ENCODE peak calls at places on chromosomes 2 and 18, in seven cellular contexts. J is brain microvascular endothelial cell, W is prostate gland, N is fibroblast of the aortic adventitia, X is OCI-LY7, Q is lower lobe of right lung, V is osteocyte. M is an unnamed sample.
A peak's percentile ranks its signal among the peaks of the same experiment; 100 is the strongest.

GRCh38 chr2:237731663-237732062 is 66.9 kb upstream of the RBM44 start:
- DNase-seq in J (peak; percentile 68), W (no peak), N (peak; percentile 52), X (no peak), Q (no peak), V (peak; percentile 82), M (peak; percentile 77)

GRCh38 chr18:2981212-2981728 is 31.7 kb downstream of the LPIN2 start:
- DNase-seq in J (peak; percentile 86), W (no peak), N (peak; percentile 75), X (peak; percentile 29), Q (no peak), V (no peak), M (peak; percentile 94)

GRCh38 chr2:22904126-22904684 is 480.8 kb upstream of the KLHL29 start:
- DNase-seq in J (peak; percentile 2), W (no peak), N (no peak), X (peak; percentile 15), Q (peak; percentile 48), V (no peak), M (no peak)

GRCh38 chr2:36530983-36531354 is 67.0 kb downstream of the FEZ2 start:
- DNase-seq in J (peak; percentile 48), W (no peak), N (peak; percentile 75), X (no peak), Q (no peak), V (no peak), M (peak; percentile 94)

GRCh38 chr2:28172114-28172898 is 220.4 kb upstream of the FOSL2 start:
- DNase-seq in J (peak; percentile 63), W (no peak), N (peak; percentile 40), X (no peak), Q (no peak), V (no peak), M (peak; percentile 47)

GRCh38 chr18:2654105-2654827 is 1.3 kb upstream of the SMCHD1 start:
- DNase-seq in J (no peak), W (no peak), N (no peak), X (peak; percentile 29), Q (no peak), V (no peak), M (no peak)

GRCh38 chr2:224449212-224450147 is 47.6 kb upstream of the FAM124B start:
- DNase-seq in J (peak; percentile 23), W (no peak), N (no peak), X (peak; percentile 47), Q (no peak), V (no peak), M (peak; percentile 43)

GRCh38 chr18:49553003-49553402 is 8.9 kb upstream of the LIPG start:
- DNase-seq in J (no peak), W (no peak), N (no peak), X (no peak), Q (no peak), V (no peak), M (no peak)

GRCh38 chr2:27742571-27742970 is 28.9 kb upstream of the MRPL33 start:
- DNase-seq in J (no peak), W (no peak), N (no peak), X (no peak), Q (no peak), V (no peak), M (no peak)

GRCh38 chr18:11156977-11157376 is 7.6 kb upstream of the PIEZO2 start:
- DNase-seq in J (no peak), W (no peak), N (no peak), X (no peak), Q (no peak), V (no peak), M (no peak)

DNA sequence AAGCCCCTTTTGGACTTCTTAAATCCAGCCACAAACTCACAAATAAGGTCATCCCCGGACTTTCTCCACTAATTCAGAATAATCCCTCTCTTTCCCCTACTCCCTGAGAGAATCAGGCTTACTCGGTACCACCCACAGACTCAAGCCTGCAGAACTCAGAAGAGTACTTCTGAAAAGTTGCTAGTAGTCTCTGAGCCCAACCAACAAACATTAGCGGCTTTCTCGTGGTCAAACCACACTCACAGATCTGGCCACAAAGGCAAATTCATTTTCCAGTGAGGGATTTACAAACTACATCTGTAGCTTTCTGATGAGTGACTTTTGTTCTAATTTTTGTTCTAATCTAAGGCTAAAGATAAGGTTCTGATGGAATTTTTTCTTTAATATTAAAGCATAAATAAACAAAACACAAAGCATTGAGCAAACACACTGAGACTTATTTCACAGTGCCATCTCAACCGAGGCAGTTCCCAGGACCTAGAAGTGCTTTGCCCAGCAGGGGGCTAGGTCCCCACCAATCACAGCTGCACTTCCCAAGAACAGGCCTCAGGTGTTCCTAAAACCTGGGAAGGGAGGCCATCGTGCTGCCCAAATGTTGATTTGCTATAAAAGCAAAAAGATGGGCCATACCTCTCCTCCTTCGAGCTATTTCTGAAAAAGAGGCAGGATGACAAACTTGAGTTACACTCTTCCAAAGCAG is 110.7 kb downstream of the COLEC12 start:
- DNase-seq in J (no peak), W (no peak), N (peak; percentile 47), X (no peak), Q (no peak), V (no peak), M (no peak)
- TF ChIP-seq CTCF in J (peak; percentile 63), W (no peak), N (peak; percentile 14), X (peak; percentile 16), Q (no peak), V (no peak), M (no peak)

GRCh38 chr2:171522057-171522803 is at the start of gene CYBRD1:
- DNase-seq in J (peak; percentile 63), W (peak; percentile 83), N (peak; percentile 93), X (no peak), Q (peak; percentile 90), V (peak; percentile 88), M (peak; percentile 96)
- TF ChIP-seq CTCF in J (peak; percentile 30), W (no peak), N (no peak), X (no peak), Q (no peak), V (no peak), M (peak; percentile 3)

DNA sequence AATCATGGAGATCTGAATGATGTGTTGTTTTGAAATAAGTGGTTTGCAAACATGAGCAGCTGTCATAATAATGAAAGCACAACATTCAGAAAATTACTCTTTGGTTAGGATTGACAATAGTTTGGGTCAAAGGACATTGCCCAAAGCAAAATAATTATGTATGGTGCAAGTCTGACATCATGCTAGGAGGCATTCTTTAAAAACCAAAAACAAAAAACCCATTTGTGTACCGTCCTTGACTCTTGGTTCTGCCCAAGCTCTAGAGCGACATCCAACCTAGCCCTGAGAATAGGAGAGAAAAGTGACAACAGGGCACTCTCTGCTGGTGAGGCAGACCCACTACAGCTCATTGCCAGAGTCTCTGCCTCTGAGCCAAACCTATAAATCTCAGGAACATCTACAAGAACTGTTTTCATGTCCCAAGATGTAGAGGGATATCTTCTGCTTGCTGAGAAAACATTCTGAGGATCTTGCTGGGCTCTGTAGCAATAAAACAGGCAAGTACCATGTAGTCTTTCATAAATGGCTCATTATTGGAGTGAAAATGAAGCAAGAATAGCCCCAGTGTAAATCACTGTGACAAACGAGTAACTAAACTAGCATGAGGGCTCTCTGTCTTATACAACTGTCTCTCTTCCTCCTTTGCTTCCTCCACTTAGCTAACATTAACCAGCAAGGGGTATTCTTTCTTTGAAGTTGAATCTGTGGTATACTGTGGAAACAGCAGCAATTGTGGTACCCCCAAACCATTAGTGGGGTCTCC is 266.8 kb upstream of the CXCR4 start:
- DNase-seq in J (peak; percentile 26), W (peak; percentile 20), N (peak; percentile 44), X (peak; percentile 87), Q (no peak), V (peak; percentile 6), M (peak; percentile 40)
- TF ChIP-seq CTCF in J (peak; percentile 78), W (peak; percentile 53), N (peak; percentile 57), X (peak; percentile 99), Q (peak; percentile 52), V (peak; percentile 41), M (peak; percentile 46)

DNA sequence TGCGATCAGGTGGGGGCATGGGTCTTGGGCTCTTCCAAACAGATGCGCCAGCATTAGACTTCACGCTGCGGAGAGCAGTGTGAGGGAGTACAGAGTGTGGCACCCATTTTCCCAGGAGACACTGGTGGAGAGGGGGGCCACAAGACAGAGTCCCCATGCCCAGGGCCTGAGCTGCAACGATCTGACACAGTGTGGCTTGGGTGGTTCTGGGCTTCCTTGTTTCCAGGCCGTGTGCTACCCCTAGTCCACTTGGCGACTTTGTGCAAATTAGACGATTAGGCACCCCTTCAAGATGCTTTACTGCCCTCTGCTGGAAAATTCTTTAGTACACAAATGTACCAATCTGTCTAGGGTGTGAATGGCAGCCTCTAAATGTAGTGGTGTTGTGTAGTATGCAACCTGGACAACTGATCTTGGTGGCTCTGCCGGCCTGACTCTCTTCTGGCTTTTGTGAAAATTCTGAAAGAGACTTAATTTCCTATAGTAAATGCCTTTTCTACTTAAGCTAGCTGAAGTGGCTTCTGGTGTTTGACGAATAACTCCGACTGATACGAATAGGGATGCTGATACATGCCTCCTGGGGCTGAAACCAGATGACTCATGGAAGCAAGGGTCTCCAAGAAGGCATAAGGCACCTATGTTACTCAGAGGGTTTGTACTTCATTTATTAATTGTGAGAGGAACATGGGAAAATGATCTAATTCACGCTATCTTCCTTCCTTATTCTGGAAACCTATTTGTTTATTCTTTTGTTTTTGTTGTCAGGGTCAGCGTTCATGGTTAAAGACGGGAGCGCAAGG is 92.3 kb upstream of the SMAD2 start:
- DNase-seq in J (peak; percentile 32), W (no peak), N (peak; percentile 71), X (peak; percentile 52), Q (no peak), V (no peak), M (peak; percentile 79)
- TF ChIP-seq CTCF in J (peak; percentile 64), W (peak; percentile 53), N (peak; percentile 47), X (peak; percentile 66), Q (peak; percentile 57), V (peak; percentile 69), M (peak; percentile 58)